ENCODE peak calls at places on chromosomes 16 and 17, in ten cellular contexts. W, J, I, N, P, G, T, U, D and C are unnamed samples.

GRCh38 chr16:84800118-84800517 is 19.7 kb upstream of the CRISPLD2 start:
- DNase-seq in G (no peak), J (no peak), T (no peak), P (no peak), I (no peak), N (no peak), W (no peak), D (no peak), U (no peak), C (no peak)

GRCh38 chr17:55852734-55853133 is 101.9 kb downstream of the PCTP start:
- DNase-seq in U (no peak), P (no peak), N (no peak), G (no peak), J (no peak), I (no peak), T (no peak), D (peak; percentile 45), W (no peak), C (no peak)

GRCh38 chr16:51150894-51151320 is at the start of gene SALL1:
- DNase-seq in P (no peak), I (no peak), T (peak; percentile 63), D (peak; percentile 9), G (no peak), J (no peak), N (no peak), U (no peak), W (no peak), C (no peak)

GRCh38 chr17:77613181-77613580 is 345.3 kb upstream of the TNRC6C start:
- DNase-seq in N (no peak), J (no peak), W (no peak), T (no peak), P (no peak), D (no peak), U (no peak), I (no peak), G (no peak), C (no peak)

GRCh38 chr17:74119049-74119580 is 84.4 kb upstream of the RPL38 start:
- DNase-seq in G (no peak), T (no peak), I (no peak), D (no peak), N (no peak), U (no peak), P (no peak), J (no peak), W (no peak), C (no peak)

GRCh38 chr17:50097455-50097854 is 2.3 kb downstream of the PDK2 start:
- DNase-seq in U (no peak), T (no peak), G (no peak), D (no peak), I (no peak), P (no peak), N (no peak), W (no peak), J (no peak), C (no peak)

GRCh38 chr17:75808905-75809621 is 24.5 kb downstream of the UNK start:
- DNase-seq in I (peak; percentile 92), D (peak; percentile 94), P (no peak), W (no peak), U (peak; percentile 86), N (no peak), T (peak; percentile 35), G (no peak), J (no peak), C (peak; percentile 95)

GRCh38 chr17:48615212-48615962 is at the start of gene HOXB8:
- DNase-seq in G (no peak), J (no peak), I (no peak), U (no peak), D (no peak), P (no peak), W (no peak), N (no peak), T (no peak), C (peak; percentile 63)

GRCh38 chr16:90077757-90078593 is 844 bp upstream of the PRDM7 start:
- DNase-seq in U (no peak), D (peak; percentile 78), J (peak; percentile 32), G (peak; percentile 74), P (peak; percentile 18), N (peak; percentile 58), T (peak; percentile 41), I (no peak), W (peak; percentile 15), C (peak; percentile 29)

GRCh38 chr17:33642002-33642401 is 348.9 kb upstream of the ASIC2 start:
- DNase-seq in G (no peak), T (no peak), J (no peak), U (no peak), N (no peak), I (no peak), P (no peak), D (no peak), W (no peak), C (no peak)

GRCh38 chr17:30858556-30859250 is 26.9 kb downstream of the ATAD5 start:
- DNase-seq in N (no peak), T (no peak), D (no peak), W (no peak), P (no peak), G (no peak), J (no peak), I (no peak), U (no peak), C (peak; percentile 38)